ENCODE peak calls at places on chromosome 21, in six cellular contexts. X is neuronal stem cell, I is H1, L is H9, M is mesenchymal stem cell, H is IMR-90. A is an unnamed sample.

GRCh38 chr21:29192999-29193563 is 62.6 kb downstream of the MAP3K7CL start:
- DNase-seq in M (no peak), H (no peak), X (no peak), L (no peak), I (no peak), A (no peak)

GRCh38 chr21:18114735-18115134 is 129.9 kb upstream of the CHODL start:
- DNase-seq in I (no peak), M (peak), H (no peak), L (no peak), X (no peak), A (no peak)

GRCh38 chr21:39637971-39638628 is 25.4 kb downstream of the B3GALT5 start:
- DNase-seq in I (no peak), L (no peak), M (no peak), X (no peak), H (no peak), A (no peak)

GRCh38 chr21:30044447-30045064 is 104.8 kb upstream of the GRIK1 start:
- DNase-seq in X (peak), H (peak), L (no peak), I (no peak), M (peak), A (peak)

GRCh38 chr21:35924714-35925301 is 135.5 kb downstream of the SETD4 start:
- DNase-seq in I (no peak), X (no peak), L (no peak), H (peak), M (peak), A (no peak)

GRCh38 chr21:31162827-31163226 is 124.6 kb upstream of the KRTAP19-8 start:
- DNase-seq in I (no peak), X (no peak), M (peak), L (no peak), H (peak), A (no peak)

GRCh38 chr21:41562101-41563000 is 54.4 kb upstream of the TMPRSS2 start:
- DNase-seq in H (no peak), I (no peak), L (no peak), X (no peak), M (no peak), A (no peak)

GRCh38 chr21:39094847-39095525 is 88.3 kb downstream of the PSMG1 start:
- DNase-seq in I (no peak), M (peak), X (no peak), L (no peak), H (peak), A (peak)

GRCh38 chr21:42724226-42724920 is 71.0 kb downstream of the PDE9A start:
- DNase-seq in H (peak), X (no peak), M (peak), I (no peak), L (no peak), A (peak)

GRCh38 chr21:14591277-14591876 is 45.3 kb upstream of the SAMSN1 start:
- DNase-seq in I (no peak), X (no peak), M (no peak), H (no peak), L (no peak), A (no peak)

GRCh38 chr21:15058718-15059316 is 6.0 kb downstream of the NRIP1 start:
- DNase-seq in I (no peak), M (peak), L (no peak), H (peak), X (no peak), A (peak)

GRCh38 chr21:42097860-42098259 is 26.7 kb downstream of the UMODL1 start:
- DNase-seq in X (no peak), M (peak), I (no peak), H (peak), L (no peak), A (peak)

GRCh38 chr21:30479259-30479658 is 908 bp downstream of the KRTAP19-1 start:
- DNase-seq in H (no peak), M (no peak), I (no peak), X (no peak), L (no peak), A (no peak)

GRCh38 chr21:34761758-34762330 is 93.0 kb downstream of the CLIC6 start:
- DNase-seq in H (no peak), L (no peak), I (no peak), X (no peak), M (peak), A (no peak)

GRCh38 chr21:26949830-26950229 is 17.1 kb downstream of the ADAMTS5 start:
- DNase-seq in L (no peak), H (no peak), X (no peak), I (no peak), M (no peak), A (no peak)
- H3K14ac ChIP-seq in L (no peak), H (no peak), X (no peak), I (no peak), M (no peak), A (no peak)

GRCh38 chr21:37363936-37364335 is 2.6 kb upstream of the DYRK1A start:
- DNase-seq in H (no peak), X (no peak), L (no peak), I (no peak), M (no peak), A (no peak)

GRCh38 chr21:37364722-37365121 is 1.9 kb upstream of the DYRK1A start:
- DNase-seq in I (no peak), H (no peak), M (no peak), X (no peak), L (no peak), A (no peak)

GRCh38 chr21:37367301-37367757 is 756 bp downstream of the DYRK1A start:
- DNase-seq in M (no peak), L (no peak), X (no peak), I (no peak), H (no peak), A (no peak)

GRCh38 chr21:37366488-37367300 is at the start of gene DYRK1A:
- DNase-seq in L (peak), M (peak), I (peak), X (peak), H (peak), A (peak)

GRCh38 chr21:37365657-37366487 is 701 bp upstream of the DYRK1A start:
- DNase-seq in I (no peak), M (peak), L (peak), H (peak), X (peak), A (peak)
- H3K18ac ChIP-seq in I (peak), M (peak), L (peak), H (peak), X (peak), A (peak)

GRCh38 chr21:45492765-45493164 is 49.5 kb downstream of the SLC19A1 start:
- DNase-seq in I (no peak), L (no peak), M (no peak), X (no peak), H (no peak), A (no peak)
- H3K14ac ChIP-seq in I (no peak), L (no peak), M (no peak), X (peak), H (no peak), A (no peak)

DNA sequence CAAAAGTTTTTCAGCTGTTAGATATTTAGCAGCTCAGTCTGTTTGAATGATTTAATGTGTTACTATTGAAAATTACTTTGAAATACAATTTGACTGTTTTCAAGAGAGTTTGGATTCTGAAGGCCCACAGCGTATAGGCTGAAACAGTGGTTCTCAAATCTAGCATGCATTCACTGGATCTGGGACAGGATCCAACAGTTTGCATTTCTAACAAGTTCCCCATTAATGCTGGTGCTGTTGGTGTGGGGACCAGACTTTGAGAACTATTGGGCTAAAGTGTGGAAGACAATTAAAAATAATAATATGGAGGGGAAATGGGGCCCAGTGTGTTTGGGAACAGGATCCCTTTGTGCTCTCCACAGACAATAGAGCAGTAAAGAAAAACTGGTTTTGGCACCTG is 31.9 kb downstream of the ITSN1 start:
- DNase-seq in L (no peak), X (no peak), H (no peak), M (no peak), I (no peak), A (no peak)
- H3K18ac ChIP-seq in L (no peak), X (no peak), H (no peak), M (no peak), I (no peak), A (no peak)

A was measured in trophoblast cell.